ENCODE peak calls at places on chromosomes 6 and 20, in four cellular contexts. V is aorta, W is WERI-Rb-1, J is OCI-LY7. C is an unnamed sample.
A peak's percentile ranks its signal among the peaks of the same experiment; 100 is the strongest.

GRCh38 chr6:110615723-110616122 is 139.3 kb upstream of the SLC22A16 start:
- DNase-seq in V (no peak), W (no peak), J (no peak), C (no peak)

GRCh38 chr6:158516098-158516497 is 43.8 kb upstream of the TMEM181 start:
- DNase-seq in V (no peak), W (no peak), J (no peak), C (no peak)

GRCh38 chr6:109291893-109292292 is 90.4 kb downstream of the CD164 start:
- DNase-seq in V (no peak), W (no peak), J (no peak), C (no peak)

GRCh38 chr20:23446505-23446904 is 6.2 kb downstream of the CST11 start:
- DNase-seq in V (peak; percentile 54), W (peak; percentile 83), J (peak; percentile 45), C (no peak)

GRCh38 chr6:161254754-161255253 is 19.1 kb downstream of the AGPAT4 start:
- DNase-seq in V (no peak), W (peak; percentile 48), J (no peak), C (no peak)

GRCh38 chr20:45968801-45969711 is 2.9 kb downstream of the ZNF335 start:
- DNase-seq in V (peak; percentile 50), W (no peak), J (no peak), C (no peak)

GRCh38 chr6:32785781-32786533 is 22.6 kb upstream of the HLA-DQB2 start:
- DNase-seq in V (no peak), W (peak; percentile 58), J (peak; percentile 73), C (no peak)

GRCh38 chr20:32820000-32820697 is 395 bp downstream of the MAPRE1 start:
- DNase-seq in V (no peak), W (peak; percentile 85), J (peak; percentile 90), C (no peak)

GRCh38 chr6:27303613-27304272 is 8.3 kb downstream of the POM121L2 start:
- DNase-seq in V (no peak), W (no peak), J (no peak), C (no peak)

GRCh38 chr6:146851837-146852236 is 253.1 kb downstream of the ADGB start:
- DNase-seq in V (no peak), W (no peak), J (no peak), C (no peak)

GRCh38 chr20:38217791-38218565 is 42.6 kb downstream of the KIAA1755 start:
- DNase-seq in V (peak; percentile 80), W (no peak), J (no peak), C (no peak)

GRCh38 chr6:62541502-62541901 is 255.5 kb upstream of the KHDRBS2 start:
- DNase-seq in V (no peak), W (no peak), J (no peak), C (no peak)

GRCh38 chr20:11810316-11811130 is 107.2 kb upstream of the BTBD3 start:
- DNase-seq in V (no peak), W (no peak), J (no peak), C (no peak)

GRCh38 chr6:8556370-8557018 is 121.1 kb upstream of the SLC35B3 start:
- DNase-seq in V (no peak), W (no peak), J (no peak), C (no peak)

GRCh38 chr6:148323344-148323743 is 19.3 kb upstream of the SASH1 start:
- DNase-seq in V (no peak), W (peak; percentile 15), J (no peak), C (no peak)

GRCh38 chr6:84137051-84137375 is 90.4 kb downstream of the CEP162 start:
- DNase-seq in V (no peak), W (no peak), J (no peak), C (no peak)

GRCh38 chr6:37103169-37104039 is 66.5 kb upstream of the PIM1 start:
- DNase-seq in V (peak; percentile 71), W (peak; percentile 78), J (peak; percentile 73), C (no peak)

GRCh38 chr6:11710221-11710836 is 68.3 kb downstream of the ADTRP start:
- DNase-seq in V (no peak), W (no peak), J (no peak), C (no peak)

GRCh38 chr6:127207591-127208120 is 59.0 kb upstream of the RNF146 start:
- DNase-seq in V (no peak), W (no peak), J (no peak), C (no peak)

GRCh38 chr6:114342826-114343781 is at the start of gene HS3ST5:
- DNase-seq in V (peak; percentile 32), W (peak; percentile 83), J (no peak), C (peak; percentile 8)

GRCh38 chr20:21706345-21707195 is 1.1 kb downstream of the PAX1 start:
- DNase-seq in V (no peak), W (no peak), J (no peak), C (no peak)
- H3K9me3 ChIP-seq in V (no peaks in the 10 kb centered on the region), W (peaks cover 2% of the 10 kb centered on the region), J (no peaks in the 10 kb centered on the region), C (no peaks in the 10 kb centered on the region)

GRCh38 chr6:51318674-51319073 is 500.0 kb downstream of the TFAP2B start:
- DNase-seq in V (no peak), W (no peak), J (no peak), C (no peak)

GRCh38 chr6:51314965-51315364 is 496.3 kb downstream of the TFAP2B start:
- DNase-seq in V (no peak), W (no peak), J (no peak), C (no peak)
- H3K9me3 ChIP-seq in V (peaks cover 1% of the 10 kb centered on the region), W (no peaks in the 10 kb centered on the region), J (no peaks in the 10 kb centered on the region), C (no peaks in the 10 kb centered on the region)

GRCh38 chr20:51299413-51299812 is 243.1 kb downstream of the NFATC2 start:
- DNase-seq in V (no peak), W (no peak), J (no peak), C (no peak)

GRCh38 chr20:51301026-51301425 is 241.5 kb downstream of the NFATC2 start:
- DNase-seq in V (no peak), W (no peak), J (no peak), C (no peak)

GRCh38 chr20:51298141-51298540 is 244.4 kb downstream of the NFATC2 start:
- DNase-seq in V (no peak), W (no peak), J (no peak), C (no peak)

GRCh38 chr20:51303731-51304670 is 238.5 kb downstream of the NFATC2 start:
- DNase-seq in V (no peak), W (no peak), J (no peak), C (no peak)

DNA sequence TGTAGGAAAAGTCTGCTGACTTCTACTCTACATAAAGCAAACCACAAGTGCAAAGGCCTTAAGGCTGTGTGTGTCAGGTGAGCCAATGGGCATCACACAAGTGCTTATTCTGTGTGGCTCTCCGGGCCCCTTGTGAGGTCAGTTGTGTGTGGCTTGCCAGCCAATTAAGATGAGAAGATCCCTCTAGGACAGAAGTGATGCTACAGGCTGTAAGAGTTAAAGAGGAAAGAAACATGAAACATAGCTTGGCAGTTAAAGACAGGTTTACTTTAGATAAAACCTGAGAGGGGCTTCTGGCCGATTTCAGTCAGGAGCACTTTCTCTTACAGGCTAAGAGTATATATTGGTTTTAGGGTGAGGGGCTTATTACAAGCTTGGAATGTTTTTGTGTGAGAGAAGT is 242.4 kb downstream of the NFATC2 start:
- DNase-seq in V (no peak), W (no peak), J (no peak), C (no peak)
- H3K9me3 ChIP-seq in V (peaks cover 2% of the 10 kb centered on the region), W (peaks cover 12% of the 10 kb centered on the region), J (peaks cover 15% of the 10 kb centered on the region), C (no peaks in the 10 kb centered on the region)

GRCh38 chr20:55978550-55978949 is 26.8 kb downstream of the CBLN4 start:
- DNase-seq in V (no peak), W (no peak), J (no peak), C (no peak)

GRCh38 chr20:55977723-55978481 is 27.4 kb downstream of the CBLN4 start:
- DNase-seq in V (peak; percentile 47), W (no peak), J (no peak), C (no peak)

GRCh38 chr20:55974491-55975202 is 30.7 kb downstream of the CBLN4 start:
- DNase-seq in V (no peak), W (no peak), J (no peak), C (no peak)
- H3K9me3 ChIP-seq in V (no peaks in the 10 kb centered on the region), W (no peaks in the 10 kb centered on the region), J (no peaks in the 10 kb centered on the region), C (no peaks in the 10 kb centered on the region)

C was measured in T-helper 17 cell.